ENCODE peak calls at places on chromosomes 1 and 21, in nine cellular contexts. One of them, this sample, is unnamed.
A peak's percentile ranks its signal among the peaks of the same experiment; 100 is the strongest.

GRCh38 chr1:2232916-2233438 is 4.9 kb downstream of the SKI start:
- DNase-seq in tibial artery: no peak
- DNase-seq in spleen: peak; percentile 80
- DNase-seq in breast epithelium: no peak
- DNase-seq in effector memory CD4-positive, alpha-beta T cell: no peak
- DNase-seq in BE2C: no peak
- DNase-seq in CD8-positive, alpha-beta memory T cell: no peak
- DNase-seq in cardiac muscle cell: peak; percentile 33
- DNase-seq in ovary: peak; percentile 46
- DNase-seq in this sample: no peak

GRCh38 chr1:156019946-156020292 is 832 bp downstream of the SSR2 start:
- DNase-seq in ovary: no peak
- DNase-seq in cardiac muscle cell: no peak
- DNase-seq in BE2C: no peak
- DNase-seq in spleen: no peak
- DNase-seq in CD8-positive, alpha-beta memory T cell: no peak
- DNase-seq in effector memory CD4-positive, alpha-beta T cell: no peak
- DNase-seq in breast epithelium: no peak
- DNase-seq in tibial artery: no peak
- DNase-seq in this sample: no peak

GRCh38 chr1:67629370-67630075 is 55.5 kb upstream of the GADD45A start:
- DNase-seq in spleen: no peak
- DNase-seq in CD8-positive, alpha-beta memory T cell: no peak
- DNase-seq in breast epithelium: no peak
- DNase-seq in BE2C: no peak
- DNase-seq in cardiac muscle cell: peak; percentile 84
- DNase-seq in effector memory CD4-positive, alpha-beta T cell: no peak
- DNase-seq in ovary: no peak
- DNase-seq in tibial artery: no peak
- DNase-seq in this sample: no peak

GRCh38 chr1:242129103-242129502 is 130.2 kb upstream of the MAP1LC3C start:
- DNase-seq in ovary: no peak
- DNase-seq in effector memory CD4-positive, alpha-beta T cell: no peak
- DNase-seq in CD8-positive, alpha-beta memory T cell: no peak
- DNase-seq in tibial artery: no peak
- DNase-seq in spleen: no peak
- DNase-seq in BE2C: peak; percentile 23
- DNase-seq in breast epithelium: no peak
- DNase-seq in cardiac muscle cell: no peak
- DNase-seq in this sample: no peak

GRCh38 chr21:46118871-46119564 is 21.1 kb downstream of the COL6A2 start:
- DNase-seq in effector memory CD4-positive, alpha-beta T cell: no peak
- DNase-seq in spleen: peak; percentile 59
- DNase-seq in CD8-positive, alpha-beta memory T cell: peak; percentile 0
- DNase-seq in BE2C: peak; percentile 10
- DNase-seq in tibial artery: peak; percentile 62
- DNase-seq in ovary: peak; percentile 17
- DNase-seq in cardiac muscle cell: no peak
- DNase-seq in breast epithelium: no peak
- DNase-seq in this sample: no peak

GRCh38 chr1:248849152-248849551 is 9.7 kb downstream of the ZNF692 start:
- DNase-seq in cardiac muscle cell: no peak
- DNase-seq in CD8-positive, alpha-beta memory T cell: no peak
- DNase-seq in ovary: no peak
- DNase-seq in effector memory CD4-positive, alpha-beta T cell: no peak
- DNase-seq in breast epithelium: no peak
- DNase-seq in BE2C: no peak
- DNase-seq in tibial artery: peak; percentile 42
- DNase-seq in spleen: no peak
- DNase-seq in this sample: no peak

GRCh38 chr1:46396429-46397398 is 2.6 kb downstream of the FAAH start:
- DNase-seq in CD8-positive, alpha-beta memory T cell: no peak
- DNase-seq in effector memory CD4-positive, alpha-beta T cell: no peak
- DNase-seq in cardiac muscle cell: peak; percentile 50
- DNase-seq in BE2C: no peak
- DNase-seq in tibial artery: no peak
- DNase-seq in ovary: no peak
- DNase-seq in spleen: no peak
- DNase-seq in breast epithelium: no peak
- DNase-seq in this sample: no peak

GRCh38 chr1:100461222-100461621 is 76.7 kb upstream of the GPR88 start:
- DNase-seq in spleen: no peak
- DNase-seq in effector memory CD4-positive, alpha-beta T cell: no peak
- DNase-seq in breast epithelium: no peak
- DNase-seq in tibial artery: no peak
- DNase-seq in cardiac muscle cell: no peak
- DNase-seq in ovary: no peak
- DNase-seq in BE2C: peak; percentile 11
- DNase-seq in CD8-positive, alpha-beta memory T cell: no peak
- DNase-seq in this sample: no peak

GRCh38 chr1:43858324-43858723 is 75.3 kb upstream of the ARTN start:
- DNase-seq in tibial artery: peak; percentile 86
- DNase-seq in BE2C: no peak
- DNase-seq in spleen: no peak
- DNase-seq in effector memory CD4-positive, alpha-beta T cell: no peak
- DNase-seq in ovary: peak; percentile 25
- DNase-seq in breast epithelium: peak; percentile 94
- DNase-seq in cardiac muscle cell: peak; percentile 98
- DNase-seq in CD8-positive, alpha-beta memory T cell: no peak
- DNase-seq in this sample: no peak

GRCh38 chr1:21378705-21379494 is 61.0 kb upstream of the NBPF3 start:
- DNase-seq in breast epithelium: no peak
- DNase-seq in effector memory CD4-positive, alpha-beta T cell: no peak
- DNase-seq in ovary: no peak
- DNase-seq in cardiac muscle cell: no peak
- DNase-seq in spleen: no peak
- DNase-seq in CD8-positive, alpha-beta memory T cell: no peak
- DNase-seq in tibial artery: no peak
- DNase-seq in BE2C: no peak
- DNase-seq in this sample: no peak

GRCh38 chr1:10564063-10564462 is 89.3 kb downstream of the PEX14 start:
- DNase-seq in breast epithelium: no peak
- DNase-seq in CD8-positive, alpha-beta memory T cell: no peak
- DNase-seq in ovary: no peak
- DNase-seq in tibial artery: no peak
- DNase-seq in effector memory CD4-positive, alpha-beta T cell: no peak
- DNase-seq in BE2C: no peak
- DNase-seq in cardiac muscle cell: no peak
- DNase-seq in spleen: no peak
- DNase-seq in this sample: no peak

GRCh38 chr1:236795757-236796719 is 946 bp downstream of the MTR start:
- DNase-seq in CD8-positive, alpha-beta memory T cell: peak; percentile 50
- DNase-seq in breast epithelium: no peak
- DNase-seq in spleen: no peak
- DNase-seq in BE2C: no peak
- DNase-seq in cardiac muscle cell: peak; percentile 55
- DNase-seq in tibial artery: peak; percentile 84
- DNase-seq in ovary: peak; percentile 50
- DNase-seq in effector memory CD4-positive, alpha-beta T cell: peak; percentile 64
- DNase-seq in this sample: no peak

GRCh38 chr1:98210064-98210463 is 289.2 kb upstream of the DPYD start:
- DNase-seq in ovary: no peak
- DNase-seq in effector memory CD4-positive, alpha-beta T cell: no peak
- DNase-seq in cardiac muscle cell: peak; percentile 90
- DNase-seq in tibial artery: no peak
- DNase-seq in CD8-positive, alpha-beta memory T cell: no peak
- DNase-seq in breast epithelium: no peak
- DNase-seq in BE2C: no peak
- DNase-seq in spleen: no peak
- DNase-seq in this sample: no peak

GRCh38 chr1:81467433-81467832 is 333.3 kb upstream of the ADGRL2 start:
- DNase-seq in breast epithelium: no peak
- DNase-seq in tibial artery: no peak
- DNase-seq in effector memory CD4-positive, alpha-beta T cell: no peak
- DNase-seq in spleen: no peak
- DNase-seq in CD8-positive, alpha-beta memory T cell: no peak
- DNase-seq in cardiac muscle cell: no peak
- DNase-seq in BE2C: no peak
- DNase-seq in ovary: no peak
- DNase-seq in this sample: no peak

GRCh38 chr1:22553104-22553880 is 10.0 kb upstream of the EPHA8 start:
- DNase-seq in breast epithelium: no peak
- DNase-seq in effector memory CD4-positive, alpha-beta T cell: no peak
- DNase-seq in spleen: no peak
- DNase-seq in BE2C: peak; percentile 42
- DNase-seq in ovary: no peak
- DNase-seq in tibial artery: no peak
- DNase-seq in cardiac muscle cell: no peak
- DNase-seq in CD8-positive, alpha-beta memory T cell: no peak
- DNase-seq in this sample: no peak
- H3K27me3 ChIP-seq in breast epithelium: peaks cover 62% of the 10 kb centered on the region
- H3K27me3 ChIP-seq in effector memory CD4-positive, alpha-beta T cell: peaks cover 7% of the 10 kb centered on the region
- H3K27me3 ChIP-seq in spleen: peaks cover 100% of the 10 kb centered on the region
- H3K27me3 ChIP-seq in BE2C: no peaks in the 10 kb centered on the region
- H3K27me3 ChIP-seq in ovary: no peaks in the 10 kb centered on the region
- H3K27me3 ChIP-seq in tibial artery: no peaks in the 10 kb centered on the region
- H3K27me3 ChIP-seq in cardiac muscle cell: peaks cover 8% of the 10 kb centered on the region
- H3K27me3 ChIP-seq in CD8-positive, alpha-beta memory T cell: no peaks in the 10 kb centered on the region
- H3K27me3 ChIP-seq in this sample: no peaks in the 10 kb centered on the region

GRCh38 chr1:228546541-228547463 is 59.6 kb downstream of the RNF187 start:
- DNase-seq in cardiac muscle cell: no peak
- DNase-seq in tibial artery: peak; percentile 15
- DNase-seq in effector memory CD4-positive, alpha-beta T cell: no peak
- DNase-seq in BE2C: no peak
- DNase-seq in ovary: peak; percentile 0
- DNase-seq in spleen: peak; percentile 9
- DNase-seq in CD8-positive, alpha-beta memory T cell: no peak
- DNase-seq in breast epithelium: peak; percentile 8
- DNase-seq in this sample: no peak

GRCh38 chr1:228552596-228553176 is 65.5 kb downstream of the RNF187 start:
- DNase-seq in breast epithelium: peak; percentile 14
- DNase-seq in cardiac muscle cell: no peak
- DNase-seq in spleen: no peak
- DNase-seq in effector memory CD4-positive, alpha-beta T cell: no peak
- DNase-seq in ovary: peak; percentile 0
- DNase-seq in BE2C: no peak
- DNase-seq in CD8-positive, alpha-beta memory T cell: no peak
- DNase-seq in tibial artery: peak; percentile 12
- DNase-seq in this sample: no peak

GRCh38 chr1:228547464-228547792 is 60.2 kb downstream of the RNF187 start:
- DNase-seq in spleen: no peak
- DNase-seq in cardiac muscle cell: no peak
- DNase-seq in BE2C: no peak
- DNase-seq in CD8-positive, alpha-beta memory T cell: no peak
- DNase-seq in effector memory CD4-positive, alpha-beta T cell: no peak
- DNase-seq in ovary: no peak
- DNase-seq in breast epithelium: peak; percentile 11
- DNase-seq in tibial artery: no peak
- DNase-seq in this sample: no peak

GRCh38 chr1:228544921-228545591 is 57.9 kb downstream of the RNF187 start:
- DNase-seq in effector memory CD4-positive, alpha-beta T cell: no peak
- DNase-seq in breast epithelium: peak; percentile 16
- DNase-seq in ovary: peak; percentile 0
- DNase-seq in cardiac muscle cell: no peak
- DNase-seq in CD8-positive, alpha-beta memory T cell: no peak
- DNase-seq in spleen: peak; percentile 3
- DNase-seq in tibial artery: peak; percentile 2
- DNase-seq in BE2C: no peak
- DNase-seq in this sample: no peak

DNA sequence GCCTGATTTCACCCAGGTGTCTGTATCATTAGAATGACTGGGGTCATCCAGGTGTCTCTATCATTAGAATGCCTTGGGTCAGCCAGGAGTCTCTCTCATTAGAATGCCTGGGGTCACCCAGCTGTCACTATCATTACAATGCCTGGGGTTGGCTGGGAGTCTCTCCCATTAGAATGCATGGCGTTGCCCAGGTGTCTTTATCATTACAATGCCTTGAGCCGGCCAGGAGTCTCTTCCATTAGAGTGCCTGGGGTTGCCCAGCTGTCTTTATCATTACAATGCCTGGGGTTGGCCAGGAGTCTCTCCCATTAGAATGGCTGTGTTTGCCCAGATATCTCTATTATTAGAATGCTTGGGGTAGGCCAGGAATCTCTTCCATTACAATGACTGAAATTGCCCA is 61.6 kb downstream of the RNF187 start:
- DNase-seq in CD8-positive, alpha-beta memory T cell: no peak
- DNase-seq in ovary: peak; percentile 0
- DNase-seq in BE2C: no peak
- DNase-seq in tibial artery: no peak
- DNase-seq in cardiac muscle cell: no peak
- DNase-seq in breast epithelium: no peak
- DNase-seq in spleen: peak; percentile 10
- DNase-seq in effector memory CD4-positive, alpha-beta T cell: no peak
- DNase-seq in this sample: no peak
- H3K27me3 ChIP-seq in CD8-positive, alpha-beta memory T cell: no peaks in the 10 kb centered on the region
- H3K27me3 ChIP-seq in ovary: no peaks in the 10 kb centered on the region
- H3K27me3 ChIP-seq in BE2C: peaks cover 3% of the 10 kb centered on the region
- H3K27me3 ChIP-seq in tibial artery: no peaks in the 10 kb centered on the region
- H3K27me3 ChIP-seq in cardiac muscle cell: no peaks in the 10 kb centered on the region
- H3K27me3 ChIP-seq in breast epithelium: peaks cover 4% of the 10 kb centered on the region
- H3K27me3 ChIP-seq in spleen: peaks cover 56% of the 10 kb centered on the region
- H3K27me3 ChIP-seq in effector memory CD4-positive, alpha-beta T cell: no peaks in the 10 kb centered on the region
- H3K27me3 ChIP-seq in this sample: no peaks in the 10 kb centered on the region

GRCh38 chr1:154407866-154408777 is 3.0 kb downstream of the IL6R start:
- DNase-seq in BE2C: no peak
- DNase-seq in breast epithelium: no peak
- DNase-seq in tibial artery: peak; percentile 73
- DNase-seq in CD8-positive, alpha-beta memory T cell: no peak
- DNase-seq in ovary: peak; percentile 47
- DNase-seq in cardiac muscle cell: no peak
- DNase-seq in effector memory CD4-positive, alpha-beta T cell: no peak
- DNase-seq in spleen: no peak
- DNase-seq in this sample: peak; percentile 52
- H3K27me3 ChIP-seq in BE2C: peaks cover 29% of the 10 kb centered on the region
- H3K27me3 ChIP-seq in breast epithelium: no peaks in the 10 kb centered on the region
- H3K27me3 ChIP-seq in tibial artery: no peaks in the 10 kb centered on the region
- H3K27me3 ChIP-seq in CD8-positive, alpha-beta memory T cell: no peaks in the 10 kb centered on the region
- H3K27me3 ChIP-seq in ovary: no peaks in the 10 kb centered on the region
- H3K27me3 ChIP-seq in cardiac muscle cell: peaks cover 44% of the 10 kb centered on the region
- H3K27me3 ChIP-seq in effector memory CD4-positive, alpha-beta T cell: no peaks in the 10 kb centered on the region
- H3K27me3 ChIP-seq in spleen: peaks cover 9% of the 10 kb centered on the region
- H3K27me3 ChIP-seq in this sample: no peaks in the 10 kb centered on the region

DNA sequence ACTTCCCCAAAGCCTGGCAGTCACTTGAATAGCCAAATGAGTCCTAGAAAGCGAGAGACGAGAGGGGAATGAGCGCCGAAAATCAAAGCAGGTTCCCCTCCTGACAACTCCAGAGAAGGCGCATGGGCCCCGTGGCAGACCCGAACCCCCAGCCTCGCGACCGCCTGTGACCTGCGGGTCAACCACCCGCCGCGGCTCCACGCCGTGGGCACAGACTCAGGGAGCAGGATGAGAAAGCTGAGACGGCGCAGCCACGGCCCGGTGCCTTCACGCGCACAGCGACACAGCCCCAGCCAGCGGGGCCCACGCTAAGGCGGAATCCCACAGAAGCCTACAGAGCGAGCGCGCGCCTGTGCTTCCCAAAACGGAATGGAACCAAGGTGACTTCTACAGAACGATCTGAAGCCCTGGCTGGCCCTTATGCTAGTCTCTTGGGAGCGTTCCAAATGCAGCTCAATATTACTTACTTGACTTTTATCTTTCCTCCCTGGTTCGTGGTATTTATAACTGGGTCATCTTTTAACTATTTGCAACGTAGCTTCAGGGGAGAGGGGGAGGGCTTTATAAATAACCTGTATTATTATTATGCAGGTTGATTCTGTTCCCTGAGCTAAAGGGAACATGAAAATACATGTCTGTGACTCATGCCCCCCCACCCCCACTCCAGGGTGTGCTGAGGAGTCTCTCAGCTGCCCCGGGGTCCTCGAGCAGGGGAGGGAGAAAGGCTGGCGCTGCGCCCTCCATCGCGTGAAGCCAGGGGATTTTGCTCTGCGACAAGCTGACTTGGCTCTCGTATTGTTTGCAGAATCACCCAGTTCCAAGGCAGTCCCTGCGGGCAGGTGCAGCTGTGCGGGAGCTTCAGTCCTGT is 1.7 kb downstream of the TSPEAR start:
- DNase-seq in ovary: no peak
- DNase-seq in CD8-positive, alpha-beta memory T cell: no peak
- DNase-seq in tibial artery: peak; percentile 45
- DNase-seq in effector memory CD4-positive, alpha-beta T cell: no peak
- DNase-seq in cardiac muscle cell: peak; percentile 8
- DNase-seq in breast epithelium: no peak
- DNase-seq in BE2C: no peak
- DNase-seq in spleen: peak; percentile 69
- DNase-seq in this sample: no peak
- H3K27me3 ChIP-seq in ovary: no peaks in the 10 kb centered on the region
- H3K27me3 ChIP-seq in CD8-positive, alpha-beta memory T cell: peaks cover 72% of the 10 kb centered on the region
- H3K27me3 ChIP-seq in tibial artery: no peaks in the 10 kb centered on the region
- H3K27me3 ChIP-seq in effector memory CD4-positive, alpha-beta T cell: peaks cover 67% of the 10 kb centered on the region
- H3K27me3 ChIP-seq in cardiac muscle cell: peaks cover 100% of the 10 kb centered on the region
- H3K27me3 ChIP-seq in breast epithelium: peaks cover 90% of the 10 kb centered on the region
- H3K27me3 ChIP-seq in BE2C: peaks cover 83% of the 10 kb centered on the region
- H3K27me3 ChIP-seq in spleen: peaks cover 100% of the 10 kb centered on the region
- H3K27me3 ChIP-seq in this sample: peaks cover 32% of the 10 kb centered on the region

This sample was measured in naive thymus-derived CD4-positive, alpha-beta T cell.